ENCODE peak calls at places on chromosomes 5 and 9, in eight cellular contexts. S is pancreas, R is ascending aorta, J is mesendoderm, N is upper lobe of right lung, T is IMR-90, K is heart left ventricle, Z is brain microvascular endothelial cell. F is an unnamed sample.

GRCh38 chr5:160011471-160011870 is 2.5 kb downstream of the TTC1 start:
- DNase-seq in S (no peak), K (no peak), Z (no peak), R (no peak), T (no peak), N (no peak), J (no peak), F (no peak)

GRCh38 chr5:66285343-66285942 is 141.3 kb downstream of the SREK1 start:
- DNase-seq in R (no peak), K (no peak), Z (no peak), S (no peak), N (no peak), J (no peak), T (no peak), F (no peak)

GRCh38 chr5:111810087-111810486 is 53.1 kb upstream of the NREP start:
- DNase-seq in N (no peak), R (no peak), K (no peak), T (no peak), J (no peak), S (peak; percentile 61), Z (no peak), F (no peak)

GRCh38 chr5:38008198-38008597 is 168.4 kb upstream of the GDNF start:
- DNase-seq in S (no peak), R (no peak), Z (no peak), J (no peak), K (no peak), T (no peak), N (no peak), F (no peak)

GRCh38 chr5:1064383-1065142 is 47.3 kb downstream of the SLC12A7 start:
- DNase-seq in N (no peak), Z (no peak), T (no peak), K (no peak), J (no peak), R (no peak), S (no peak), F (no peak)

GRCh38 chr5:125198270-125198974 is 452.0 kb upstream of the ZNF608 start:
- DNase-seq in J (no peak), Z (peak; percentile 91), T (peak; percentile 84), R (no peak), S (peak; percentile 31), K (peak; percentile 86), N (no peak), F (peak; percentile 79)

GRCh38 chr5:67335391-67335790 is 138.8 kb upstream of the CD180 start:
- DNase-seq in Z (no peak), N (no peak), K (no peak), T (no peak), S (no peak), R (no peak), J (no peak), F (no peak)

GRCh38 chr9:13220837-13221236 is 58.7 kb downstream of the MPDZ start:
- DNase-seq in T (no peak), Z (no peak), R (no peak), S (no peak), K (no peak), N (no peak), J (no peak), F (no peak)

GRCh38 chr5:68178579-68178978 is 37.0 kb upstream of the PIK3R1 start:
- DNase-seq in N (no peak), S (no peak), R (no peak), K (no peak), T (no peak), J (no peak), Z (peak; percentile 64), F (no peak)

GRCh38 chr5:127088226-127088625 is 14.9 kb upstream of the C5orf63 start:
- DNase-seq in N (no peak), S (no peak), J (no peak), T (peak; percentile 97), R (no peak), K (no peak), Z (peak; percentile 99), F (peak; percentile 99)

GRCh38 chr5:151608522-151608921 is 17.4 kb upstream of the FAT2 start:
- DNase-seq in S (no peak), N (no peak), Z (no peak), T (no peak), K (no peak), R (no peak), J (no peak), F (no peak)

GRCh38 chr5:14071433-14071832 is 71.7 kb upstream of the TRIO start:
- DNase-seq in K (no peak), T (peak; percentile 67), N (no peak), Z (no peak), S (no peak), J (no peak), R (no peak), F (no peak)

GRCh38 chr5:32767948-32768427 is 56.9 kb downstream of the NPR3 start:
- DNase-seq in T (peak; percentile 99), N (no peak), Z (peak; percentile 96), J (peak; percentile 17), R (peak; percentile 28), K (no peak), S (no peak), F (peak; percentile 98)

GRCh38 chr9:128902351-128903078 is 18.3 kb upstream of the PHYHD1 start:
- DNase-seq in N (no peak), K (peak; percentile 66), R (peak; percentile 48), S (no peak), Z (no peak), T (no peak), J (no peak), F (no peak)

GRCh38 chr9:84667571-84668203 is 1.8 kb upstream of the NTRK2 start:
- DNase-seq in T (peak; percentile 12), J (peak; percentile 51), S (peak; percentile 6), Z (peak; percentile 57), K (peak; percentile 20), N (no peak), R (no peak), F (no peak)

GRCh38 chr9:95379630-95380029 is 62.1 kb upstream of the FANCC start:
- DNase-seq in K (no peak), J (no peak), T (no peak), Z (no peak), S (no peak), N (no peak), R (no peak), F (no peak)

GRCh38 chr5:24094081-24094480 is 550.7 kb downstream of the CDH10 start:
- DNase-seq in K (no peak), T (no peak), N (no peak), Z (no peak), R (no peak), J (no peak), S (no peak), F (peak; percentile 10)

GRCh38 chr9:93491593-93492232 is 38.3 kb upstream of the FAM120AOS start:
- DNase-seq in J (no peak), Z (no peak), K (no peak), R (no peak), T (no peak), N (no peak), S (no peak), F (no peak)

GRCh38 chr5:149576021-149576420 is 5.3 kb upstream of the ARHGEF37 start:
- DNase-seq in N (no peak), R (no peak), T (no peak), J (no peak), K (no peak), Z (no peak), S (no peak), F (no peak)

DNA sequence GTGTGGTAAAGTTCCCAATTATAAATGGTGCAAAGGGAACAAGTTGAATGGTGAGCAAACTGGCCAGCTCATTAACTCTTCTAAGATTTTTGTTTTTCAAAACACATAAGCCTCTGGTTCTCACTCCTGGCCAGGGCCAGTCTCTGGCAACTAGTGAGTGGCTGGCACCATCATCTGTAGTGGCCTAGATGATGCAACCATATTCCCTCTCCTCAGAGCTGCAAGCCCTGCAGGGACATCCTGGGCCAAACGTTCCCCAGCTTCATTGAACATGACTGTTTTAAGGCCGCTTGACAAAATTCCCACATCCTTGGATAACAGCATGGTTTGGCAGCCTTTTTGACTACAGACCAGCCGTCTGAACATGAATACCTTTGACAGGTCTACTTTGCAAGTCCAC is 24.0 kb downstream of the MACROH2A1 start:
- DNase-seq in K (no peak), N (no peak), Z (no peak), S (no peak), J (no peak), T (no peak), R (no peak), F (no peak)
- H3K4me3 ChIP-seq in K (no peak overlapping the region), N (no peak overlapping the region), Z (no peak overlapping the region), S (no peak overlapping the region), J (no peak overlapping the region), T (no peak overlapping the region), R (no peak overlapping the region), F (no peak overlapping the region)

GRCh38 chr5:108814551-108814950 is 66.9 kb downstream of the FER start:
- DNase-seq in K (no peak), Z (no peak), T (no peak), R (no peak), J (no peak), N (no peak), S (no peak), F (no peak)
- H3K4me3 ChIP-seq in K (no peak overlapping the region), Z (no peak overlapping the region), T (no peak overlapping the region), R (no peak overlapping the region), J (no peak overlapping the region), N (no peak overlapping the region), S (no peak overlapping the region), F (no peak overlapping the region)

GRCh38 chr9:91207481-91207888 is 154.2 kb downstream of the AUH start:
- DNase-seq in R (no peak), N (no peak), S (no peak), Z (peak; percentile 60), K (no peak), J (no peak), T (peak; percentile 88), F (peak; percentile 69)
- H3K4me3 ChIP-seq in R (no peak overlapping the region), N (no peak overlapping the region), S (no peak overlapping the region), Z (no peak overlapping the region), K (peak overlapping the region; percentile 13), J (no peak overlapping the region), T (no peak overlapping the region), F (no peak overlapping the region)

GRCh38 chr5:178421699-178422399 is 168.3 kb downstream of the COL23A1 start:
- DNase-seq in K (no peak), N (no peak), S (no peak), Z (no peak), T (no peak), R (no peak), J (no peak), F (no peak)

GRCh38 chr5:178421128-178421527 is 169.1 kb downstream of the COL23A1 start:
- DNase-seq in K (no peak), T (no peak), N (no peak), J (peak; percentile 26), Z (no peak), R (no peak), S (no peak), F (no peak)

GRCh38 chr5:178419651-178420050 is 170.5 kb downstream of the COL23A1 start:
- DNase-seq in Z (no peak), N (no peak), K (no peak), J (no peak), T (no peak), S (no peak), R (no peak), F (no peak)

GRCh38 chr5:178419196-178419595 is 171.0 kb downstream of the COL23A1 start:
- DNase-seq in K (no peak), Z (no peak), T (no peak), J (no peak), R (no peak), S (no peak), N (no peak), F (no peak)

DNA sequence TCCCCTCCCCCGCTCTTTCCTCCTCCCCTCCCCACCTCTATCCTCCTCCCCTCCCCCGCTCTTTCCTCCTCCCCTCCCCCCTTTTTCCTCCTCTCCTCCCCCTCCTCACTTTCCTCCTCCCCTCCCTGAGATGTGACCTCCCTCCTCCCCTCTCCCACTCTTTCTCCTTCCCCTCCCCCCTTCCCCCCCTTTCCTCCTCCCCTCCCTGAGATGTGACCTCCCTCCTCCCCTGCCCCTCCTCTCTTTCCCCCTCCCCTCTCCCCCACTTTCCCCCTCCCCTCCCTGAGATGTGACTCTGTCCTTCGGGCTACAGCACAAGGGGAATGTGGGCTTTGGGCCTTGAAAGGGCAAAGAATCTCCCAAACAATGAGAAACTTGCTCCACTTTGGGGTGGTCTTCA is 169.8 kb downstream of the COL23A1 start:
- DNase-seq in R (no peak), K (no peak), N (no peak), T (no peak), Z (no peak), S (no peak), J (peak; percentile 73), F (no peak)
- H3K4me3 ChIP-seq in R (no peak overlapping the region), K (no peak overlapping the region), N (no peak overlapping the region), T (no peak overlapping the region), Z (no peak overlapping the region), S (no peak overlapping the region), J (no peak overlapping the region), F (no peak overlapping the region)